ENCODE peak calls at places on chromosome 22, in nine cellular contexts. D is colonic mucosa; C is SK-N-SH; L is BJ; S is stimulated activated CD8-positive, alpha-beta memory T cell treated with anti-CD3 and anti-CD28 coated beads, Interleukin-2, amount 100 ng/mL, for 48 hours; K is GM03348; E is activated T-helper 9 cell treated with anti-CD3 and anti-CD28 coated beads, Interleukin-2, amount 50 U/mL, for 16 hours; T is left ventricle myocardium superior; W is Caco-2. Z is an unnamed sample.

GRCh38 chr22:19118601-19118880 is 3.7 kb downstream of the DGCR2 start:
- DNase-seq in D (no peak), C (no peak), L (no peak), S (no peak), K (no peak), E (no peak), T (no peak), W (no peak), Z (no peak)

GRCh38 chr22:29782061-29782845 is 15.1 kb downstream of the UQCR10 start:
- DNase-seq in D (peak), C (no peak), L (no peak), S (no peak), K (peak), E (no peak), T (peak), W (no peak), Z (no peak)

GRCh38 chr22:32407936-32408335 is 4.1 kb downstream of the RTCB start:
- DNase-seq in D (no peak), C (no peak), L (no peak), S (no peak), K (no peak), E (no peak), T (no peak), W (no peak), Z (no peak)

GRCh38 chr22:30947821-30948454 is 20.6 kb downstream of the MORC2 start:
- DNase-seq in D (no peak), C (peak), L (no peak), S (no peak), K (peak), E (no peak), T (no peak), W (peak), Z (peak)

GRCh38 chr22:44664149-44664548 is 37.9 kb upstream of the PRR5 start:
- DNase-seq in D (peak), C (peak), L (no peak), S (no peak), K (no peak), E (no peak), T (peak), W (no peak), Z (no peak)

GRCh38 chr22:29580200-29580810 is 608 bp downstream of the NIPSNAP1 start:
- DNase-seq in D (peak), C (peak), L (no peak), S (no peak), K (no peak), E (no peak), T (no peak), W (peak), Z (no peak)

GRCh38 chr22:31064369-31064768 is 16.7 kb upstream of the SMTN start:
- DNase-seq in D (no peak), C (no peak), L (no peak), S (no peak), K (no peak), E (no peak), T (no peak), W (no peak), Z (no peak)

GRCh38 chr22:42459273-42460040 is 27.3 kb upstream of the NFAM1 start:
- DNase-seq in D (peak), C (peak), L (no peak), S (no peak), K (no peak), E (no peak), T (no peak), W (peak), Z (peak)

GRCh38 chr22:50189849-50190181 is 4.1 kb downstream of the TRABD start:
- DNase-seq in D (peak), C (no peak), L (no peak), S (no peak), K (no peak), E (no peak), T (peak), W (no peak), Z (no peak)

GRCh38 chr22:37371491-37371890 is 55.8 kb downstream of the ELFN2 start:
- DNase-seq in D (no peak), C (peak), L (no peak), S (no peak), K (no peak), E (no peak), T (no peak), W (no peak), Z (no peak)

GRCh38 chr22:33909075-33909458 is 11.2 kb downstream of the LARGE1 start:
- DNase-seq in D (no peak), C (no peak), L (peak), S (no peak), K (peak), E (no peak), T (peak), W (no peak), Z (no peak)

GRCh38 chr22:45882881-45883810 is 93.8 kb downstream of the WNT7B start:
- DNase-seq in D (no peak), C (no peak), L (no peak), S (no peak), K (no peak), E (no peak), T (peak), W (no peak), Z (no peak)